ENCODE peak calls at places on chromosome 2, in four cellular contexts. G is HCT116, T is heart left ventricle, J is adrenal gland. Q is an unnamed sample.

GRCh38 chr2:130877258-130877657 is 40.5 kb downstream of the ARHGEF4 start:
- DNase-seq in G (no peak), T (no peak), J (no peak), Q (no peak)

GRCh38 chr2:196566969-196567666 is 72.4 kb upstream of the CCDC150 start:
- DNase-seq in G (no peak), T (no peak), J (no peak), Q (no peak)

GRCh38 chr2:98445167-98445522 is 487 bp downstream of the INPP4A start:
- DNase-seq in G (no peak), J (peak), T (no peak), Q (no peak)

GRCh38 chr2:72955188-72956049 is 38.1 kb downstream of the EMX1 start:
- DNase-seq in J (no peak), T (no peak), G (no peak), Q (no peak)

GRCh38 chr2:161995553-161996016 is 78.4 kb downstream of the DPP4 start:
- DNase-seq in J (no peak), T (no peak), G (no peak), Q (no peak)

GRCh38 chr2:188142636-188143035 is 149.0 kb upstream of the GULP1 start:
- DNase-seq in J (no peak), G (no peak), T (no peak), Q (no peak)

GRCh38 chr2:128786296-128786695 is 467.6 kb upstream of the HS6ST1 start:
- DNase-seq in G (no peak), T (no peak), J (no peak), Q (peak)

GRCh38 chr2:188798159-188798558 is 176.0 kb upstream of the COL3A1 start:
- DNase-seq in G (no peak), T (no peak), J (no peak), Q (no peak)

GRCh38 chr2:129605654-129606053 is 373.8 kb upstream of the RAB6C start:
- DNase-seq in G (no peak), T (no peak), J (peak), Q (no peak)

GRCh38 chr2:75403991-75404428 is 156.7 kb downstream of the EVA1A start:
- DNase-seq in G (peak), J (no peak), T (no peak), Q (no peak)

GRCh38 chr2:222950886-222951285 is 90.0 kb downstream of the ACSL3 start:
- DNase-seq in T (no peak), J (no peak), G (no peak), Q (no peak)

GRCh38 chr2:43008388-43008787 is 216.0 kb upstream of the HAAO start:
- DNase-seq in J (no peak), G (no peak), T (no peak), Q (no peak)

GRCh38 chr2:199659207-199659606 is 191.8 kb downstream of the FTCDNL1 start:
- DNase-seq in G (no peak), J (peak), T (peak), Q (no peak)

GRCh38 chr2:107358921-107359320 is 467.8 kb upstream of the RGPD4 start:
- DNase-seq in G (no peak), J (no peak), T (no peak), Q (no peak)

GRCh38 chr2:196046123-196046917 is 22.3 kb downstream of the DNAH7 start:
- DNase-seq in J (no peak), G (no peak), T (no peak), Q (no peak)

GRCh38 chr2:96962567-96963203 is 23.7 kb downstream of the FAM178B start:
- DNase-seq in J (no peak), G (no peak), T (no peak), Q (no peak)

GRCh38 chr2:208415255-208415654 is 8.7 kb downstream of the PTH2R start:
- DNase-seq in G (no peak), J (no peak), T (no peak), Q (no peak)

GRCh38 chr2:197034292-197034691 is 107.8 kb upstream of the PGAP1 start:
- DNase-seq in G (no peak), T (no peak), J (no peak), Q (no peak)

GRCh38 chr2:102304268-102304667 is 7.1 kb upstream of the IL1RL1 start:
- DNase-seq in T (no peak), J (no peak), G (no peak), Q (no peak)

GRCh38 chr2:26018184-26018716 is 15.6 kb upstream of the RAB10 start:
- DNase-seq in G (peak), T (peak), J (peak), Q (peak)

GRCh38 chr2:100953406-100954043 is 48.6 kb upstream of the RPL31 start:
- DNase-seq in G (no peak), J (no peak), T (no peak), Q (no peak)

GRCh38 chr2:160039166-160039903 is 23.1 kb downstream of the PLA2R1 start:
- DNase-seq in J (peak), G (no peak), T (no peak), Q (no peak)

GRCh38 chr2:30867385-30867784 is 60.1 kb upstream of the CAPN13 start:
- DNase-seq in G (no peak), T (no peak), J (no peak), Q (no peak)

GRCh38 chr2:69147841-69148533 is 135.0 kb downstream of the ANTXR1 start:
- DNase-seq in G (no peak), J (no peak), T (no peak), Q (no peak)
- H3K27ac ChIP-seq in G (no peak), J (no peak), T (no peak), Q (no peak)

GRCh38 chr2:232809349-232810124 is 33.2 kb upstream of the KCNJ13 start:
- DNase-seq in G (no peak), T (peak), J (no peak), Q (no peak)
- H3K27ac ChIP-seq in G (no peak), T (peak), J (no peak), Q (peak)

GRCh38 chr2:66995636-66996035 is 401.5 kb upstream of the ETAA1 start:
- DNase-seq in J (no peak), G (no peak), T (no peak), Q (no peak)
- H3K27ac ChIP-seq in J (no peak), G (no peak), T (no peak), Q (no peak)

GRCh38 chr2:231211461-231211860 is 13.0 kb downstream of the ARMC9 start:
- DNase-seq in J (no peak), T (no peak), G (no peak), Q (no peak)

GRCh38 chr2:231207734-231208133 is 9.3 kb downstream of the ARMC9 start:
- DNase-seq in T (no peak), G (no peak), J (no peak), Q (no peak)

GRCh38 chr2:231218356-231218755 is 19.9 kb downstream of the ARMC9 start:
- DNase-seq in J (no peak), T (no peak), G (no peak), Q (no peak)

GRCh38 chr2:231213931-231214642 is 15.7 kb downstream of the ARMC9 start:
- DNase-seq in T (no peak), G (no peak), J (no peak), Q (no peak)

DNA sequence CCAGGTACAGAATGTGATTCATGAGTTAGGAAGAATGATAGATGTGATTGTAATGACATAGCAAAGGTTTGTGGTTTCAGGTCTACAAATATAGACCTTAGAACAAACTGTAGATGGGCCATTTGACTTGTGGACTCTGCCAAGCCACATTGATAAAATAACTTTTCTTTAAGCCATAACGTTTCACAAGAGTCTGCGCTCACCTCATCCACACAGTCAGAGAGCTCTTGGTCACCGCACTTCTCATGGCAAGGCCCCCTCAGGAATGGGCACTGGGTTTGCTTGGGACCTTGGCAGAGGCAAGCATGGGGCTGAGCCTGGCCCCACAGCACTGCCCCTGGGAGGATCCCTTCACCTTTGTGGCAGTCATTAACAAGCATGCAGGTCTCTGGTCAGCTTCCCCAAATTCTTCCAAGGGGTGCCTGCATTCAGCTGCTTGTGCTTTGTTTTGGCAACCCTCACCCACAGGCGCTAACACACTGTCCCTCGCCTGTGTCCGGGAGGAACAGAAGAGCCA is 14.0 kb downstream of the ARMC9 start:
- DNase-seq in J (no peak), T (no peak), G (no peak), Q (no peak)
- H3K27ac ChIP-seq in J (no peak), T (no peak), G (no peak), Q (no peak)

Q was measured in right atrium auricular region.